ENCODE peak calls at places on chromosomes 6 and 20, in six cellular contexts. N is KG1; X is activated T-helper 9 cell treated with anti-CD3 and anti-CD28 coated beads, Interleukin-2, amount 50 U/mL, for 16 hours; J is SK-N-MC; Y is HEK293T; C is NCI-H1105 treated with DMSO at 0.1 percent for 48 hours. L is an unnamed sample.

GRCh38 chr6:133392641-133393040 is 151.5 kb downstream of the EYA4 start:
- DNase-seq in N (no peak), C (no peak), X (no peak), J (no peak), Y (no peak), L (peak)

GRCh38 chr6:111591901-111592461 is 13.7 kb downstream of the TRAF3IP2 start:
- DNase-seq in C (no peak), J (no peak), X (no peak), Y (no peak), N (no peak), L (no peak)

GRCh38 chr6:100457251-100457990 is 7.3 kb downstream of the SIM1 start:
- DNase-seq in J (no peak), C (no peak), Y (no peak), N (no peak), X (no peak), L (no peak)

GRCh38 chr6:56842602-56843475 is 112.1 kb upstream of the BEND6 start:
- DNase-seq in X (no peak), Y (peak), C (peak), J (no peak), N (peak), L (peak)

GRCh38 chr6:28105286-28105685 is 19.1 kb upstream of the ZSCAN16 start:
- DNase-seq in Y (peak), N (no peak), J (no peak), C (peak), X (no peak), L (peak)

GRCh38 chr6:29917843-29918242 is 24.5 kb upstream of the HLA-A start:
- DNase-seq in X (no peak), Y (no peak), J (no peak), C (no peak), N (no peak), L (no peak)

GRCh38 chr6:27280540-27281000 is 31.5 kb downstream of the POM121L2 start:
- DNase-seq in J (no peak), C (peak), Y (peak), X (no peak), N (no peak), L (peak)

GRCh38 chr20:62097881-62098407 is 24.3 kb upstream of the LSM14B start:
- DNase-seq in C (no peak), Y (no peak), X (no peak), J (no peak), N (no peak), L (no peak)

GRCh38 chr20:22414354-22414753 is 170.0 kb downstream of the FOXA2 start:
- DNase-seq in J (no peak), N (no peak), C (peak), Y (no peak), X (no peak), L (no peak)

GRCh38 chr6:134374486-134374885 is 56.6 kb upstream of the SGK1 start:
- DNase-seq in X (no peak), J (no peak), C (no peak), N (no peak), Y (no peak), L (no peak)

GRCh38 chr6:125507987-125508655 is 206.4 kb upstream of the HDDC2 start:
- DNase-seq in N (no peak), X (no peak), J (no peak), C (peak), Y (no peak), L (peak)

GRCh38 chr20:20014659-20015058 is 2.5 kb upstream of the NAA20 start:
- DNase-seq in N (no peak), C (no peak), Y (no peak), X (no peak), J (no peak), L (peak)

GRCh38 chr6:65538644-65539043 is 168.4 kb downstream of the EYS start:
- DNase-seq in N (no peak), C (no peak), Y (no peak), J (no peak), X (no peak), L (no peak)